ENCODE peak calls at places on chromosomes 5 and 9, in eight cellular contexts. Q is body of pancreas, K is GM12864, F is iPS DF 6.9, X is T follicular helper cell, O is lower leg skin, H is fibroblast of pulmonary artery, T is non-pigmented ciliary epithelial cell. J is an unnamed sample.

GRCh38 chr5:92594031-92594430 is 987.0 kb downstream of the NR2F1-AS1 start:
- DNase-seq in Q (no peak), K (no peak), F (no peak), X (no peak), O (no peak), H (no peak), T (no peak), J (no peak)

GRCh38 chr9:89533396-89534187 is 35.7 kb upstream of the SEMA4D start:
- DNase-seq in Q (no peak), K (no peak), F (no peak), X (no peak), O (no peak), H (no peak), T (no peak), J (no peak)

GRCh38 chr5:168076561-168076991 is 214.9 kb upstream of the WWC1 start:
- DNase-seq in Q (no peak), K (no peak), F (no peak), X (no peak), O (peak), H (peak), T (no peak), J (no peak)

GRCh38 chr5:154506716-154507080 is 28.7 kb upstream of the HAND1 start:
- DNase-seq in Q (no peak), K (no peak), F (no peak), X (no peak), O (no peak), H (no peak), T (no peak), J (no peak)

GRCh38 chr5:32551194-32551593 is 34.2 kb upstream of the SUB1 start:
- DNase-seq in Q (no peak), K (no peak), F (no peak), X (no peak), O (no peak), H (peak), T (no peak), J (no peak)

GRCh38 chr9:134407123-134407779 is 81.0 kb downstream of the RXRA start:
- DNase-seq in Q (peak), K (peak), F (peak), X (peak), O (peak), H (peak), T (peak), J (no peak)

GRCh38 chr9:33076031-33076359 is 479 bp downstream of the SMU1 start:
- DNase-seq in Q (no peak), K (no peak), F (no peak), X (no peak), O (no peak), H (peak), T (no peak), J (no peak)

GRCh38 chr5:141963706-141964105 is 5.2 kb upstream of the RNF14 start:
- DNase-seq in Q (no peak), K (no peak), F (no peak), X (no peak), O (no peak), H (no peak), T (no peak), J (no peak)

GRCh38 chr5:112186401-112186990 is 232.6 kb downstream of the EPB41L4A start:
- DNase-seq in Q (no peak), K (peak), F (no peak), X (no peak), O (no peak), H (peak), T (no peak), J (no peak)

GRCh38 chr9:134289241-134289875 is 36.9 kb upstream of the RXRA start:
- DNase-seq in Q (no peak), K (no peak), F (no peak), X (no peak), O (no peak), H (no peak), T (no peak), J (no peak)

GRCh38 chr5:191036-191948 is at the start of gene LRRC14B:
- DNase-seq in Q (no peak), K (no peak), F (no peak), X (no peak), O (no peak), H (no peak), T (no peak), J (peak)

GRCh38 chr5:35417040-35417439 is 186.8 kb upstream of the PRLR start:
- DNase-seq in Q (no peak), K (no peak), F (no peak), X (no peak), O (no peak), H (no peak), T (no peak), J (no peak)

GRCh38 chr5:176175101-176175852 is 62.9 kb upstream of the SIMC1 start:
- DNase-seq in Q (no peak), K (no peak), F (no peak), X (no peak), O (peak), H (no peak), T (no peak), J (no peak)

GRCh38 chr5:94702729-94703128 is 84.3 kb downstream of the SLF1 start:
- DNase-seq in Q (no peak), K (peak), F (no peak), X (no peak), O (no peak), H (no peak), T (no peak), J (no peak)

GRCh38 chr5:26959290-26959689 is 79.1 kb downstream of the CDH9 start:
- DNase-seq in Q (no peak), K (no peak), F (no peak), X (no peak), O (no peak), H (no peak), T (no peak), J (no peak)

GRCh38 chr9:21965401-21965951 is 28.7 kb downstream of the CDKN2A start:
- DNase-seq in Q (peak), K (no peak), F (no peak), X (no peak), O (no peak), H (peak), T (no peak), J (no peak)

GRCh38 chr9:134205636-134206316 is 41.4 kb upstream of the RNU6ATAC start:
- DNase-seq in Q (no peak), K (no peak), F (no peak), X (no peak), O (peak), H (peak), T (peak), J (no peak)

GRCh38 chr5:39224196-39224754 is 4.9 kb upstream of the FYB1 start:
- DNase-seq in Q (no peak), K (no peak), F (no peak), X (no peak), O (no peak), H (peak), T (peak), J (no peak)

GRCh38 chr5:59007460-59008063 is 424.7 kb downstream of the RAB3C start:
- DNase-seq in Q (no peak), K (no peak), F (no peak), X (no peak), O (no peak), H (peak), T (no peak), J (no peak)

GRCh38 chr5:141617682-141618029 is 1.1 kb downstream of the DIAPH1 start:
- DNase-seq in Q (no peak), K (no peak), F (no peak), X (no peak), O (no peak), H (no peak), T (no peak), J (no peak)

GRCh38 chr9:132350861-132351315 is 3.9 kb downstream of the SETX start:
- DNase-seq in Q (no peak), K (peak), F (no peak), X (no peak), O (no peak), H (no peak), T (no peak), J (no peak)

GRCh38 chr5:84779206-84779605 is 394.5 kb upstream of the EDIL3 start:
- DNase-seq in Q (no peak), K (no peak), F (no peak), X (no peak), O (no peak), H (no peak), T (peak), J (no peak)

GRCh38 chr9:121589961-121590360 is 61.5 kb upstream of the DAB2IP start:
- DNase-seq in Q (no peak), K (no peak), F (no peak), X (no peak), O (no peak), H (no peak), T (no peak), J (no peak)

GRCh38 chr9:36144322-36145206 is 8.0 kb downstream of the GLIPR2 start:
- DNase-seq in Q (no peak), K (no peak), F (no peak), X (no peak), O (no peak), H (no peak), T (no peak), J (no peak)